ENCODE peak calls at places on chromosome 4, in eight cellular contexts. A is activated CD4-positive, alpha-beta T cell treated with anti-CD3 and anti-CD28 coated beads, Interleukin-2, amount 50 U/mL, for 1 hour; S is RWPE1; V is CD8-positive, alpha-beta memory T cell; U is cardiac fibroblast; Y is activated CD8-positive, alpha-beta memory T cell treated with anti-CD3 and anti-CD28 coated beads for 4 hours; L is naive B cell; R is activated naive CD4-positive, alpha-beta T cell. X is an unnamed sample.

GRCh38 chr4:3710451-3711182 is 55.6 kb upstream of the ADRA2C start:
- DNase-seq in A (no peak), S (no peak), V (no peak), U (no peak), Y (no peak), L (no peak), R (no peak), X (peak)

GRCh38 chr4:151468715-151469696 is 60.0 kb downstream of the FHIP1A start:
- DNase-seq in A (no peak), S (peak), V (no peak), U (no peak), Y (no peak), L (no peak), R (no peak), X (no peak)

GRCh38 chr4:43864616-43865146 is 583.9 kb downstream of the KCTD8 start:
- DNase-seq in A (no peak), S (no peak), V (no peak), U (no peak), Y (no peak), L (no peak), R (no peak), X (no peak)

GRCh38 chr4:57083107-57083506 is 27.1 kb downstream of the IGFBP7 start:
- DNase-seq in A (no peak), S (no peak), V (no peak), U (no peak), Y (no peak), L (no peak), R (no peak), X (no peak)

GRCh38 chr4:28225005-28225404 is 1364.4 kb downstream of the STIM2 start:
- DNase-seq in A (no peak), S (peak), V (no peak), U (peak), Y (no peak), L (no peak), R (no peak), X (no peak)

GRCh38 chr4:127610488-127610887 is 22.3 kb upstream of the INTU start:
- DNase-seq in A (no peak), S (no peak), V (no peak), U (no peak), Y (no peak), L (no peak), R (no peak), X (no peak)

GRCh38 chr4:119032921-119033685 is 102.5 kb upstream of the MYOZ2 start:
- DNase-seq in A (no peak), S (no peak), V (no peak), U (no peak), Y (no peak), L (no peak), R (no peak), X (no peak)

GRCh38 chr4:67207941-67208441 is 337.3 kb downstream of the CENPC start:
- DNase-seq in A (no peak), S (no peak), V (no peak), U (no peak), Y (no peak), L (no peak), R (no peak), X (no peak)

GRCh38 chr4:7217453-7218310 is 25.3 kb downstream of the SORCS2 start:
- DNase-seq in A (no peak), S (peak), V (no peak), U (no peak), Y (no peak), L (no peak), R (no peak), X (no peak)

GRCh38 chr4:76272091-76272490 is 20.6 kb downstream of the FAM47E start:
- DNase-seq in A (no peak), S (no peak), V (no peak), U (no peak), Y (no peak), L (no peak), R (no peak), X (no peak)

GRCh38 chr4:6175426-6175825 is 24.9 kb downstream of the JAKMIP1 start:
- DNase-seq in A (no peak), S (no peak), V (no peak), U (no peak), Y (no peak), L (no peak), R (no peak), X (no peak)

GRCh38 chr4:157043131-157043530 is 32.8 kb upstream of the GLRB start:
- DNase-seq in A (no peak), S (peak), V (no peak), U (peak), Y (no peak), L (no peak), R (no peak), X (no peak)

GRCh38 chr4:173121044-173121685 is 47.4 kb upstream of the GALNT7 start:
- DNase-seq in A (no peak), S (peak), V (no peak), U (peak), Y (no peak), L (no peak), R (no peak), X (no peak)

GRCh38 chr4:57234252-57234775 is 124.1 kb upstream of the IGFBP7 start:
- DNase-seq in A (no peak), S (no peak), V (no peak), U (no peak), Y (no peak), L (no peak), R (no peak), X (no peak)

GRCh38 chr4:87309625-87310024 is 13.1 kb downstream of the HSD17B13 start:
- DNase-seq in A (no peak), S (no peak), V (no peak), U (peak), Y (no peak), L (no peak), R (no peak), X (no peak)

GRCh38 chr4:8391071-8391470 is 49.5 kb downstream of the ACOX3 start:
- DNase-seq in A (no peak), S (no peak), V (no peak), U (no peak), Y (no peak), L (no peak), R (no peak), X (no peak)

GRCh38 chr4:147078875-147079658 is 133.4 kb upstream of the TTC29 start:
- DNase-seq in A (no peak), S (no peak), V (no peak), U (peak), Y (no peak), L (no peak), R (no peak), X (peak)

GRCh38 chr4:76341063-76341462 is 34.5 kb downstream of the STBD1 start:
- DNase-seq in A (no peak), S (peak), V (no peak), U (peak), Y (no peak), L (no peak), R (no peak), X (no peak)

GRCh38 chr4:170111546-170111945 is 21.8 kb upstream of the AADAT start:
- DNase-seq in A (no peak), S (no peak), V (no peak), U (no peak), Y (no peak), L (no peak), R (no peak), X (no peak)

GRCh38 chr4:5816851-5817375 is 76.0 kb downstream of the CRMP1 start:
- DNase-seq in A (no peak), S (no peak), V (no peak), U (no peak), Y (no peak), L (no peak), R (no peak), X (no peak)

GRCh38 chr4:119227690-119228089 is 15.2 kb downstream of the USP53 start:
- DNase-seq in A (no peak), S (no peak), V (no peak), U (no peak), Y (no peak), L (no peak), R (no peak), X (no peak)

GRCh38 chr4:155544547-155544946 is 122.1 kb upstream of the GUCY1A1 start:
- DNase-seq in A (no peak), S (no peak), V (no peak), U (no peak), Y (no peak), L (no peak), R (no peak), X (no peak)

GRCh38 chr4:145931403-145931802 is 7.2 kb downstream of the ZNF827 start:
- DNase-seq in A (no peak), S (no peak), V (no peak), U (no peak), Y (no peak), L (no peak), R (no peak), X (no peak)

GRCh38 chr4:156223985-156224384 is 270.3 kb upstream of the CTSO start:
- DNase-seq in A (no peak), S (no peak), V (no peak), U (no peak), Y (no peak), L (no peak), R (no peak), X (no peak)

GRCh38 chr4:118849867-118850812 is 14.2 kb upstream of the SEC24D start:
- DNase-seq in A (peak), S (no peak), V (peak), U (peak), Y (no peak), L (peak), R (peak), X (no peak)

GRCh38 chr4:118981839-118982381 is 93.3 kb downstream of the SYNPO2 start:
- DNase-seq in A (peak), S (peak), V (peak), U (peak), Y (peak), L (peak), R (no peak), X (peak)

X was measured in uterus.